ENCODE peak calls at places on chromosomes 2 and 18, in seven cellular contexts. P is neuronal stem cell, K is IMR-90, W is H9, Q is mesenchymal stem cell, D is H1, M is mesendoderm. U is an unnamed sample.
A peak's percentile ranks its signal among the peaks of the same experiment; 100 is the strongest.

GRCh38 chr2:134261398-134262131 is 7.7 kb downstream of the MGAT5 start:
- DNase-seq in D (no peak), Q (peak; percentile 76), M (peak; percentile 71), P (no peak), K (no peak), W (no peak), U (no peak)

GRCh38 chr2:222052934-222053367 is 245.8 kb downstream of the PAX3 start:
- DNase-seq in K (no peak), W (peak; percentile 81), P (peak; percentile 82), M (peak; percentile 93), D (peak; percentile 82), Q (no peak), U (no peak)

GRCh38 chr2:70440621-70441020 is 113.0 kb downstream of the TGFA start:
- DNase-seq in W (peak; percentile 8), Q (no peak), D (peak; percentile 8), M (no peak), K (no peak), P (no peak), U (no peak)

GRCh38 chr2:148936857-148937450 is 61.9 kb downstream of the KIF5C start:
- DNase-seq in Q (no peak), D (no peak), M (peak; percentile 28), P (no peak), K (no peak), W (no peak), U (no peak)

GRCh38 chr2:229407170-229407569 is 136.1 kb upstream of the PID1 start:
- DNase-seq in Q (peak; percentile 93), M (peak; percentile 47), P (no peak), W (no peak), D (no peak), K (peak; percentile 74), U (peak; percentile 86)

GRCh38 chr2:237922641-237923361 is 44.0 kb upstream of the UBE2F start:
- DNase-seq in Q (no peak), K (no peak), M (no peak), P (no peak), D (no peak), W (no peak), U (no peak)

GRCh38 chr2:85087541-85087940 is 45.7 kb upstream of the TCF7L1 start:
- DNase-seq in Q (no peak), D (no peak), P (no peak), W (no peak), K (no peak), M (no peak), U (no peak)

GRCh38 chr2:205766765-205767359 is 84.6 kb downstream of the NRP2 start:
- DNase-seq in K (peak; percentile 72), Q (peak; percentile 68), M (peak; percentile 75), W (peak; percentile 59), D (peak; percentile 73), P (peak; percentile 69), U (peak; percentile 78)

GRCh38 chr2:51994123-51994788 is 962.3 kb upstream of the NRXN1 start:
- DNase-seq in M (no peak), W (no peak), Q (no peak), P (no peak), K (no peak), D (no peak), U (no peak)

GRCh38 chr2:71865391-71865965 is 282.2 kb downstream of the CYP26B1 start:
- DNase-seq in W (no peak), D (no peak), K (no peak), Q (no peak), P (no peak), M (peak; percentile 11), U (no peak)

GRCh38 chr18:34322365-34323289 is 97.9 kb upstream of the NOL4 start:
- DNase-seq in M (peak; percentile 67), Q (peak; percentile 63), D (peak; percentile 77), K (peak; percentile 57), P (peak; percentile 71), W (peak; percentile 50), U (peak; percentile 65)

GRCh38 chr2:69711971-69712370 is 30.0 kb upstream of the ANXA4 start:
- DNase-seq in M (no peak), P (no peak), W (no peak), K (no peak), D (no peak), Q (no peak), U (no peak)

GRCh38 chr2:121046335-121046734 is 238.7 kb downstream of the TFCP2L1 start:
- DNase-seq in P (no peak), W (no peak), M (no peak), K (no peak), Q (no peak), D (no peak), U (no peak)

GRCh38 chr18:59139291-59139614 is 431 bp upstream of the SEC11C start:
- DNase-seq in K (peak; percentile 81), P (peak; percentile 83), D (no peak), Q (peak; percentile 92), M (peak; percentile 96), W (peak; percentile 91), U (peak; percentile 88)

GRCh38 chr2:158965731-158966130 is 2.7 kb upstream of the TANC1 start:
- DNase-seq in Q (peak; percentile 67), D (no peak), P (no peak), W (no peak), M (no peak), K (no peak), U (no peak)

GRCh38 chr2:23900927-23901322 is 26.0 kb downstream of the ATAD2B start:
- DNase-seq in W (no peak), D (no peak), Q (peak; percentile 90), M (no peak), K (peak; percentile 94), P (no peak), U (no peak)

GRCh38 chr18:61612517-61612916 is 279.3 kb downstream of the CDH20 start:
- DNase-seq in W (no peak), Q (no peak), M (peak; percentile 48), P (no peak), D (no peak), K (no peak), U (peak; percentile 59)

GRCh38 chr2:27715318-27716165 is 51.9 kb downstream of the SLC4A1AP start:
- DNase-seq in W (no peak), M (peak; percentile 34), P (no peak), Q (peak; percentile 66), D (peak; percentile 66), K (peak; percentile 69), U (no peak)

GRCh38 chr18:12585218-12585617 is 72.7 kb downstream of the SPIRE1 start:
- DNase-seq in M (no peak), Q (no peak), D (no peak), P (no peak), W (no peak), K (no peak), U (no peak)

GRCh38 chr2:175074478-175074877 is 69.3 kb upstream of the CHN1 start:
- DNase-seq in P (no peak), Q (no peak), K (no peak), W (peak; percentile 31), D (no peak), M (peak; percentile 51), U (no peak)

GRCh38 chr18:35969676-35970075 is 2.8 kb upstream of the RMP24 start:
- DNase-seq in M (no peak), D (no peak), P (no peak), Q (no peak), W (no peak), K (no peak), U (no peak)

GRCh38 chr2:216490061-216490460 is 8.6 kb upstream of the RPL37A start:
- DNase-seq in D (no peak), M (no peak), Q (peak; percentile 55), W (no peak), K (peak; percentile 80), P (no peak), U (no peak)

GRCh38 chr2:207530160-207531023 is 630 bp downstream of the CREB1 start:
- DNase-seq in W (no peak), P (no peak), K (no peak), Q (peak; percentile 69), M (peak; percentile 51), D (no peak), U (peak; percentile 26)

GRCh38 chr2:2243666-2244065 is 87.4 kb downstream of the MYT1L start:
- DNase-seq in Q (no peak), P (no peak), W (no peak), D (no peak), M (no peak), K (no peak), U (no peak)

GRCh38 chr2:66665124-66665984 is 230.4 kb downstream of the MEIS1 start:
- DNase-seq in D (no peak), P (no peak), Q (peak; percentile 59), K (peak; percentile 65), M (no peak), W (no peak), U (no peak)

GRCh38 chr18:27649621-27650020 is 464.5 kb upstream of the CHST9 start:
- DNase-seq in Q (no peak), W (no peak), K (no peak), M (no peak), P (no peak), D (no peak), U (no peak)
- H3K18ac ChIP-seq in Q (no peak overlapping the region), W (no peak overlapping the region), K (no peak overlapping the region), M (no peak overlapping the region), P (no peak overlapping the region), D (no peak overlapping the region), U (no peak overlapping the region)

GRCh38 chr2:112275314-112275886 is at the start of gene ZC3H6:
- DNase-seq in M (peak; percentile 98), Q (peak; percentile 98), P (peak; percentile 99), K (peak; percentile 98), W (peak; percentile 97), D (peak; percentile 100), U (peak; percentile 97)
- H3K23ac ChIP-seq in M (peak within 1 kb of the TSS; percentile 80), Q (peak within 1 kb of the TSS; percentile 99), P (peak within 1 kb of the TSS; percentile 100), K (peak within 1 kb of the TSS; percentile 93), W (no peak within 1 kb of the TSS), D (no peak within 1 kb of the TSS), U (no peak within 1 kb of the TSS)

DNA sequence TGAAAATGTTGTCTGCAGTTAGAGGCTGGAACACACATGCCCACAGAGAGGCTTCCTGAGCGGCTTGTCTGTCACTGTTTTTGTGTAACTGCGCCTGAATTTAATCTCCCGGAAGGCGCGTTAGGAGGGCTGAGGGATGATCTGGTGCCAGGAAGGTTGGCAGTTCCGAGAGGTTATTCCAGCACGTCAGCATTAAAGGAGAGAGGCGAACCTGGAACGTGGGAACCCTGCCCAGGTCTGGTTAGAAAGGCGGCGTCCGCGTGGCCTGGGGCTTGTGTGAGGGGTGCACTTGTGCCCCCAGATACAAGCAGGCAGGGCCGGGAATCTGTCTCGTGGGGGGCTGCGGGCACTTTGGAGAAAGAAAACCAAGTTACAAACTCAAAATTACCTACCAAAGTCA is 75.3 kb downstream of the NFATC1 start:
- DNase-seq in D (no peak), W (no peak), P (no peak), M (no peak), Q (no peak), K (no peak), U (no peak)
- H3K27ac ChIP-seq in D (no peak overlapping the region), W (no peak overlapping the region), P (no peak overlapping the region), M (no peak overlapping the region), Q (no peak overlapping the region), K (no peak overlapping the region), U (no peak overlapping the region)

GRCh38 chr2:11008773-11009172 is 97.0 kb downstream of the KCNF1 start:
- DNase-seq in M (no peak), D (no peak), P (no peak), Q (no peak), W (no peak), K (no peak), U (no peak)
- H3K18ac ChIP-seq in M (no peak overlapping the region), D (no peak overlapping the region), P (no peak overlapping the region), Q (no peak overlapping the region), W (no peak overlapping the region), K (no peak overlapping the region), U (no peak overlapping the region)

GRCh38 chr18:8868779-8869415 is 163.5 kb downstream of the MTCL1 start:
- DNase-seq in M (no peak), Q (no peak), K (no peak), P (no peak), D (no peak), W (no peak), U (no peak)
- H3K23ac ChIP-seq in M (no peak overlapping the region), Q (no peak overlapping the region), K (no peak overlapping the region), P (no peak overlapping the region), D (no peak overlapping the region), W (no peak overlapping the region), U (no peak overlapping the region)

GRCh38 chr2:38737925-38738324 is 13.2 kb downstream of the SRSF7 start:
- DNase-seq in D (no peak), Q (no peak), P (no peak), M (no peak), W (no peak), K (no peak), U (no peak)
- H3K27ac ChIP-seq in D (no peak overlapping the region), Q (no peak overlapping the region), P (no peak overlapping the region), M (no peak overlapping the region), W (no peak overlapping the region), K (no peak overlapping the region), U (no peak overlapping the region)

U was measured in trophoblast cell.